ENCODE peak calls at places on chromosomes 6 and 20, in eight cellular contexts. L is effector memory CD8-positive, alpha-beta T cell; G is adipocyte; S is foreskin fibroblast; M is activated CD4-positive, alpha-beta T cell treated with anti-CD3 and anti-CD28 coated beads for 24 hours; N is left ventricle myocardium inferior; U is pulmonary artery endothelial cell; C is hippocampal formation. X is an unnamed sample.

GRCh38 chr20:32059189-32059588 is 7.1 kb downstream of the HCK start:
- DNase-seq in L (no peak), G (no peak), S (no peak), M (no peak), N (no peak), U (no peak), C (no peak), X (no peak)

GRCh38 chr20:60035-60918 is 27.2 kb upstream of the DEFB125 start:
- DNase-seq in L (no peak), G (no peak), S (peak; percentile 28), M (no peak), N (no peak), U (no peak), C (no peak), X (no peak)

GRCh38 chr6:19690676-19691075 is 146.5 kb upstream of the ID4 start:
- DNase-seq in L (no peak), G (no peak), S (no peak), M (no peak), N (no peak), U (no peak), C (no peak), X (no peak)

GRCh38 chr6:168200571-168201134 is 118.9 kb downstream of the DACT2 start:
- DNase-seq in L (no peak), G (no peak), S (no peak), M (no peak), N (no peak), U (no peak), C (no peak), X (no peak)

GRCh38 chr6:34465551-34466241 is at the start of gene PACSIN1:
- DNase-seq in L (no peak), G (no peak), S (peak; percentile 22), M (no peak), N (peak; percentile 22), U (no peak), C (peak; percentile 38), X (no peak)

GRCh38 chr6:126054258-126054702 is 67.9 kb downstream of the TRMT11 start:
- DNase-seq in L (no peak), G (no peak), S (no peak), M (no peak), N (no peak), U (no peak), C (no peak), X (no peak)

GRCh38 chr20:61883867-61884393 is 181.8 kb downstream of the TAF4 start:
- DNase-seq in L (no peak), G (no peak), S (no peak), M (no peak), N (no peak), U (no peak), C (no peak), X (no peak)

GRCh38 chr6:24923885-24924401 is 11.8 kb downstream of the RIPOR2 start:
- DNase-seq in L (no peak), G (no peak), S (no peak), M (no peak), N (no peak), U (no peak), C (no peak), X (no peak)

GRCh38 chr6:132011582-132011981 is 60.4 kb upstream of the CCN2 start:
- DNase-seq in L (no peak), G (peak; percentile 90), S (peak; percentile 41), M (no peak), N (no peak), U (no peak), C (no peak), X (no peak)